ENCODE peak calls at places on chromosome 16, in six cellular contexts. One of them, this sample, is unnamed.
A peak's percentile ranks its signal among the peaks of the same experiment; 100 is the strongest.

GRCh38 chr16:5615868-5616642 is 518.5 kb upstream of the EEF2KMT start:
- DNase-seq in colonic mucosa: peak; percentile 59
- DNase-seq in brain microvascular endothelial cell: no peak
- DNase-seq in cardiac muscle cell: peak; percentile 88
- DNase-seq in AG10803: no peak
- DNase-seq in breast epithelium: peak; percentile 72
- DNase-seq in this sample: no peak

GRCh38 chr16:72977127-72977526 is 70.8 kb downstream of the ZFHX3 start:
- DNase-seq in colonic mucosa: no peak
- DNase-seq in brain microvascular endothelial cell: no peak
- DNase-seq in cardiac muscle cell: no peak
- DNase-seq in AG10803: no peak
- DNase-seq in breast epithelium: no peak
- DNase-seq in this sample: no peak

GRCh38 chr16:69873783-69874182 is 77.4 kb upstream of the CLEC18A start:
- DNase-seq in colonic mucosa: no peak
- DNase-seq in brain microvascular endothelial cell: no peak
- DNase-seq in cardiac muscle cell: no peak
- DNase-seq in AG10803: no peak
- DNase-seq in breast epithelium: no peak
- DNase-seq in this sample: no peak

GRCh38 chr16:51150159-51150893 is 744 bp downstream of the SALL1 start:
- DNase-seq in colonic mucosa: no peak
- DNase-seq in brain microvascular endothelial cell: no peak
- DNase-seq in cardiac muscle cell: peak; percentile 53
- DNase-seq in AG10803: no peak
- DNase-seq in breast epithelium: no peak
- DNase-seq in this sample: no peak

GRCh38 chr16:72939247-72939646 is 108.7 kb downstream of the ZFHX3 start:
- DNase-seq in colonic mucosa: peak; percentile 58
- DNase-seq in brain microvascular endothelial cell: peak; percentile 70
- DNase-seq in cardiac muscle cell: no peak
- DNase-seq in AG10803: peak; percentile 76
- DNase-seq in breast epithelium: no peak
- DNase-seq in this sample: peak; percentile 36

GRCh38 chr16:60225541-60225940 is 1491.4 kb upstream of the GOT2 start:
- DNase-seq in colonic mucosa: no peak
- DNase-seq in brain microvascular endothelial cell: no peak
- DNase-seq in cardiac muscle cell: no peak
- DNase-seq in AG10803: no peak
- DNase-seq in breast epithelium: no peak
- DNase-seq in this sample: no peak

GRCh38 chr16:80347900-80348299 is 192.9 kb upstream of the DYNLRB2 start:
- DNase-seq in colonic mucosa: no peak
- DNase-seq in brain microvascular endothelial cell: no peak
- DNase-seq in cardiac muscle cell: no peak
- DNase-seq in AG10803: peak; percentile 23
- DNase-seq in breast epithelium: no peak
- DNase-seq in this sample: no peak

GRCh38 chr16:65121870-65122723 is at the start of gene CDH11:
- DNase-seq in colonic mucosa: peak; percentile 37
- DNase-seq in brain microvascular endothelial cell: peak; percentile 84
- DNase-seq in cardiac muscle cell: peak; percentile 83
- DNase-seq in AG10803: peak; percentile 94
- DNase-seq in breast epithelium: no peak
- DNase-seq in this sample: peak; percentile 73

GRCh38 chr16:17011712-17012111 is 459.0 kb downstream of the XYLT1 start:
- DNase-seq in colonic mucosa: no peak
- DNase-seq in brain microvascular endothelial cell: no peak
- DNase-seq in cardiac muscle cell: no peak
- DNase-seq in AG10803: no peak
- DNase-seq in breast epithelium: no peak
- DNase-seq in this sample: no peak

GRCh38 chr16:1985466-1986150 is 1.6 kb downstream of the GFER start:
- DNase-seq in colonic mucosa: peak; percentile 81
- DNase-seq in brain microvascular endothelial cell: no peak
- DNase-seq in cardiac muscle cell: no peak
- DNase-seq in AG10803: no peak
- DNase-seq in breast epithelium: no peak
- DNase-seq in this sample: no peak

GRCh38 chr16:78705694-78706093 is 606.2 kb downstream of the WWOX start:
- DNase-seq in colonic mucosa: no peak
- DNase-seq in brain microvascular endothelial cell: peak; percentile 9
- DNase-seq in cardiac muscle cell: peak; percentile 2
- DNase-seq in AG10803: peak; percentile 1
- DNase-seq in breast epithelium: no peak
- DNase-seq in this sample: peak; percentile 93

GRCh38 chr16:7340938-7341337 is 8.3 kb downstream of the RBFOX1 start:
- DNase-seq in colonic mucosa: no peak
- DNase-seq in brain microvascular endothelial cell: no peak
- DNase-seq in cardiac muscle cell: no peak
- DNase-seq in AG10803: no peak
- DNase-seq in breast epithelium: no peak
- DNase-seq in this sample: no peak

GRCh38 chr16:46857261-46857962 is 26.4 kb upstream of the C16orf87 start:
- DNase-seq in colonic mucosa: peak; percentile 30
- DNase-seq in brain microvascular endothelial cell: peak; percentile 48
- DNase-seq in cardiac muscle cell: peak; percentile 63
- DNase-seq in AG10803: peak; percentile 62
- DNase-seq in breast epithelium: no peak
- DNase-seq in this sample: peak; percentile 57

GRCh38 chr16:14119799-14120198 is 48.7 kb downstream of the MRTFB start:
- DNase-seq in colonic mucosa: no peak
- DNase-seq in brain microvascular endothelial cell: no peak
- DNase-seq in cardiac muscle cell: no peak
- DNase-seq in AG10803: no peak
- DNase-seq in breast epithelium: no peak
- DNase-seq in this sample: no peak

DNA sequence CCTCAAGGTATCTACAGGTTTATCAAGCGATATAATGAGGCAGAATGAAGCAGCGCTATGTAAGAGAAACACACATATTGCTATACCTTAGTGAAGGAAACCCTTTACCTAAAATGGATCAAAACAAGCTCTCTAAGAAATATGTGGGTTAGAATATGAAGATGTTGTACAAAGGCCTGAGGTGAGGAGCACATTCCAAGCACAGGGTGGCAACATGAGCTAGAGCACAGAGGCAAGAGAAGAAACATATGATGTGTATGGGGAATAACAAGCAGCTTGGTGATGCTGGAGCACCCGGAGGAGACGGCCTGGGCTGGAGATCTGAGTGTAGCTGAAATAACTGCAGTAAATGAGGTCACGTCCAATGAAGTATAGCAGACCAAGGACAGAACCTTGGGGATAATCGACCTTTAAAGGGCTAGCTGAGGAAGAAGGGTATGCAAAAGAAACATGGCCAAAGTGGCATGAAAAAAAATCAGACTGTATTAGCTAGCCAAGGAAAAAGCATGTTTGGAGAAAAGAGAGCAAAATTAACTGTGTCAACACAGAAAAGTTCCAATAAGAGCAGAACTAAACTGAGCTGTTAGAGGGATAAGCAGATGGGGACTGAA is 44.0 kb downstream of the MARVELD3 start:
- DNase-seq in colonic mucosa: no peak
- DNase-seq in brain microvascular endothelial cell: no peak
- DNase-seq in cardiac muscle cell: no peak
- DNase-seq in AG10803: no peak
- DNase-seq in breast epithelium: no peak
- DNase-seq in this sample: no peak
- TF ChIP-seq CTCF in colonic mucosa: no peak
- TF ChIP-seq CTCF in brain microvascular endothelial cell: peak; percentile 19
- TF ChIP-seq CTCF in cardiac muscle cell: no peak
- TF ChIP-seq CTCF in AG10803: no peak
- TF ChIP-seq CTCF in breast epithelium: no peak
- TF ChIP-seq CTCF in this sample: no peak

GRCh38 chr16:55325458-55326109 is 1.6 kb downstream of the IRX6 start:
- DNase-seq in colonic mucosa: no peak
- DNase-seq in brain microvascular endothelial cell: no peak
- DNase-seq in cardiac muscle cell: no peak
- DNase-seq in AG10803: no peak
- DNase-seq in breast epithelium: no peak
- DNase-seq in this sample: no peak
- H3K4me3 ChIP-seq in colonic mucosa: no peak overlapping the region
- H3K4me3 ChIP-seq in brain microvascular endothelial cell: no peak overlapping the region
- H3K4me3 ChIP-seq in cardiac muscle cell: no peak overlapping the region
- H3K4me3 ChIP-seq in AG10803: no peak overlapping the region
- H3K4me3 ChIP-seq in breast epithelium: no peak overlapping the region
- H3K4me3 ChIP-seq in this sample: no peak overlapping the region

DNA sequence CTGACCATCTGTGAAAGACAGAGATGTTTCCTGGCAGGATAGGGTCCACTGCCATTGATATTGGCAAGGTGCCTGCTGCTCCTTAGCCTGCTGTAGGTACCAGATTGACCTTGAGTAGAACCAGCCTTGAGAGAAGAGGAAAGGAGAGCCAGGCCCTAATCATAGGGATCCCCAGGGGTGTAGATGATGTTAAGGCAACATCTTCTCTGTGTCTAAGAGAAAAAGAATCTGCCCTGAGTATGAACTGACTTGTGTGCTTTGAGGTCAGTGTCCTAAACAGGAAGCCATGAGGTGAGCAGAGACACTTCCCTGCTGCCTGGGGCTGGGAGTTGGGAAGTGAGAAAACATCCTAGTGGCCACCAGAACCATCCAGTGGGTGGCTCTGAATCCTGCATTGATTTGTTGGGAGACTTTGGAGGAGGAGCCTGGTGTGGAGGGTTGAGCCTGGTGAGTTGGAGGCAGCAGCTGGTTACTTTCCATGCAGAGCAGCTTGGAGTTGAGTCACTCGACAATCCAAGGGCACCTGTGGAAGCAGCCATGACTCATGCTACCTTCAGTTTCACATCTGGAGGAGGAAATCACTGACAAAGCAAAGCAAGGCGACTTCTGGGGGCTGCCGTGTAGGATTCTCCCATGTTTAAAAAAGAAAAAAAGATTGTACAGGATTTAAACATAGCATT is 47.8 kb downstream of the BMERB1 start:
- DNase-seq in colonic mucosa: peak; percentile 65
- DNase-seq in brain microvascular endothelial cell: peak; percentile 98
- DNase-seq in cardiac muscle cell: no peak
- DNase-seq in AG10803: peak; percentile 92
- DNase-seq in breast epithelium: peak; percentile 62
- DNase-seq in this sample: peak; percentile 98
- TF ChIP-seq CTCF in colonic mucosa: no peak
- TF ChIP-seq CTCF in brain microvascular endothelial cell: peak; percentile 46
- TF ChIP-seq CTCF in cardiac muscle cell: peak; percentile 18
- TF ChIP-seq CTCF in AG10803: peak; percentile 40
- TF ChIP-seq CTCF in breast epithelium: no peak
- TF ChIP-seq CTCF in this sample: peak; percentile 29

GRCh38 chr16:23382279-23382678 is 70.7 kb downstream of the COG7 start:
- DNase-seq in colonic mucosa: no peak
- DNase-seq in brain microvascular endothelial cell: no peak
- DNase-seq in cardiac muscle cell: no peak
- DNase-seq in AG10803: no peak
- DNase-seq in breast epithelium: no peak
- DNase-seq in this sample: no peak
- H3K4me3 ChIP-seq in colonic mucosa: no peak overlapping the region
- H3K4me3 ChIP-seq in brain microvascular endothelial cell: no peak overlapping the region
- H3K4me3 ChIP-seq in cardiac muscle cell: no peak overlapping the region
- H3K4me3 ChIP-seq in AG10803: no peak overlapping the region
- H3K4me3 ChIP-seq in breast epithelium: no peak overlapping the region
- H3K4me3 ChIP-seq in this sample: no peak overlapping the region

GRCh38 chr16:842061-842476 is 41.5 kb upstream of the GNG13 start:
- DNase-seq in colonic mucosa: no peak
- DNase-seq in brain microvascular endothelial cell: peak; percentile 35
- DNase-seq in cardiac muscle cell: no peak
- DNase-seq in AG10803: no peak
- DNase-seq in breast epithelium: no peak
- DNase-seq in this sample: no peak

GRCh38 chr16:845349-845740 is 44.8 kb upstream of the GNG13 start:
- DNase-seq in colonic mucosa: no peak
- DNase-seq in brain microvascular endothelial cell: no peak
- DNase-seq in cardiac muscle cell: no peak
- DNase-seq in AG10803: no peak
- DNase-seq in breast epithelium: no peak
- DNase-seq in this sample: no peak

GRCh38 chr16:842631-843560 is 42.4 kb upstream of the GNG13 start:
- DNase-seq in colonic mucosa: no peak
- DNase-seq in brain microvascular endothelial cell: no peak
- DNase-seq in cardiac muscle cell: no peak
- DNase-seq in AG10803: no peak
- DNase-seq in breast epithelium: no peak
- DNase-seq in this sample: no peak

GRCh38 chr16:844638-845348 is 44.3 kb upstream of the GNG13 start:
- DNase-seq in colonic mucosa: no peak
- DNase-seq in brain microvascular endothelial cell: no peak
- DNase-seq in cardiac muscle cell: no peak
- DNase-seq in AG10803: no peak
- DNase-seq in breast epithelium: no peak
- DNase-seq in this sample: no peak

DNA sequence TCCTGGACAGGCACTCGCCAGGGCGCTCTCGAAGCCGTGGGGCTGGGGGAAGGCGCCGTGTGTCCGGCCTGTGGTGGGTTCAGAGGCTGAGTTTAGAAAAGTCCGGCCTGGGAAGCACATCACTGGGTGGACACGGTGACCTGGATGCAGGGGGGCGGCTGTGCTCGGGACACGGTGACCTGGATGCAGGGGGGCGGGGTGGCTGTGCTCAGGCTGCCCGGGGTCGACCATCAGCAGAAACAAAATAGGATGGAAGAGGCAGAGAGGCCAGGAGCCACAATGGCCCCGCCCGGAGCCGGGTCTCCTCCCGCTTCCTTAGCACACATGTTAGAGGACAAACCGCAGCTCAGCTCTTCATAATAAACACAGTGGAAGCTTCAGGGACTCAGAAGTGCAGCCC is 43.2 kb upstream of the GNG13 start:
- DNase-seq in colonic mucosa: no peak
- DNase-seq in brain microvascular endothelial cell: no peak
- DNase-seq in cardiac muscle cell: no peak
- DNase-seq in AG10803: no peak
- DNase-seq in breast epithelium: no peak
- DNase-seq in this sample: no peak
- TF ChIP-seq CTCF in colonic mucosa: no peak
- TF ChIP-seq CTCF in brain microvascular endothelial cell: no peak
- TF ChIP-seq CTCF in cardiac muscle cell: no peak
- TF ChIP-seq CTCF in AG10803: no peak
- TF ChIP-seq CTCF in breast epithelium: no peak
- TF ChIP-seq CTCF in this sample: no peak

GRCh38 chr16:71576971-71577370 is at the start of gene TAT:
- DNase-seq in colonic mucosa: no peak
- DNase-seq in brain microvascular endothelial cell: no peak
- DNase-seq in cardiac muscle cell: no peak
- DNase-seq in AG10803: no peak
- DNase-seq in breast epithelium: no peak
- DNase-seq in this sample: no peak

GRCh38 chr16:71574702-71575101 is 2.2 kb downstream of the TAT start:
- DNase-seq in colonic mucosa: no peak
- DNase-seq in brain microvascular endothelial cell: no peak
- DNase-seq in cardiac muscle cell: no peak
- DNase-seq in AG10803: no peak
- DNase-seq in breast epithelium: no peak
- DNase-seq in this sample: no peak

GRCh38 chr16:71570143-71570542 is 6.7 kb downstream of the TAT start:
- DNase-seq in colonic mucosa: no peak
- DNase-seq in brain microvascular endothelial cell: no peak
- DNase-seq in cardiac muscle cell: no peak
- DNase-seq in AG10803: no peak
- DNase-seq in breast epithelium: no peak
- DNase-seq in this sample: no peak

GRCh38 chr16:71572497-71573116 is 4.3 kb downstream of the TAT start:
- DNase-seq in colonic mucosa: no peak
- DNase-seq in brain microvascular endothelial cell: no peak
- DNase-seq in cardiac muscle cell: no peak
- DNase-seq in AG10803: no peak
- DNase-seq in breast epithelium: no peak
- DNase-seq in this sample: no peak

GRCh38 chr16:71573387-71574094 is 3.4 kb downstream of the TAT start:
- DNase-seq in colonic mucosa: no peak
- DNase-seq in brain microvascular endothelial cell: no peak
- DNase-seq in cardiac muscle cell: no peak
- DNase-seq in AG10803: no peak
- DNase-seq in breast epithelium: no peak
- DNase-seq in this sample: no peak
- H3K4me3 ChIP-seq in colonic mucosa: no peak overlapping the region
- H3K4me3 ChIP-seq in brain microvascular endothelial cell: no peak overlapping the region
- H3K4me3 ChIP-seq in cardiac muscle cell: no peak overlapping the region
- H3K4me3 ChIP-seq in AG10803: no peak overlapping the region
- H3K4me3 ChIP-seq in breast epithelium: no peak overlapping the region
- H3K4me3 ChIP-seq in this sample: no peak overlapping the region

This sample was measured in epithelial cell of esophagus.